ENCODE peak calls at places on chromosomes 7 and 10, in five cellular contexts. V is lower lobe of right lung, E is GM23338, B is PC-9, P is tibial nerve. W is an unnamed sample. For H3K36me3, the result is how much of the 10 kb centered on the place peaks cover.

GRCh38 chr7:84612976-84613375 is 418.4 kb upstream of the SEMA3A start:
- DNase-seq in P (no peak), V (no peak), B (no peak), E (no peak), W (no peak)

GRCh38 chr10:69506834-69507643 is 55.8 kb downstream of the TSPAN15 start:
- DNase-seq in P (no peak), B (peak), E (peak), V (no peak), W (peak)

GRCh38 chr10:14477408-14477710 is 146.6 kb upstream of the FRMD4A start:
- DNase-seq in P (no peak), V (no peak), E (no peak), B (no peak), W (no peak)

GRCh38 chr7:140719711-140720110 is 23.2 kb downstream of the NDUFB2 start:
- DNase-seq in P (no peak), B (peak), V (no peak), E (no peak), W (peak)

GRCh38 chr7:135731131-135731530 is 3.1 kb upstream of the SLC13A4 start:
- DNase-seq in P (no peak), V (no peak), B (no peak), E (no peak), W (no peak)

GRCh38 chr10:130246113-130246512 is 109.9 kb downstream of the GLRX3 start:
- DNase-seq in V (no peak), P (no peak), B (no peak), E (no peak), W (no peak)

GRCh38 chr10:62266147-62266546 is 2.5 kb downstream of the RTKN2 start:
- DNase-seq in E (no peak), V (no peak), P (no peak), B (no peak), W (peak)

GRCh38 chr10:78865931-78866717 is 202.6 kb upstream of the ZMIZ1 start:
- DNase-seq in P (no peak), E (no peak), B (no peak), V (no peak), W (no peak)

GRCh38 chr7:22810843-22811242 is 11.8 kb downstream of the TOMM7 start:
- DNase-seq in V (no peak), E (peak), B (no peak), P (no peak), W (no peak)

GRCh38 chr7:16562456-16563220 is 36.0 kb downstream of the LRRC72 start:
- DNase-seq in P (no peak), B (no peak), E (no peak), V (no peak), W (no peak)

GRCh38 chr7:110386006-110386405 is 704.9 kb upstream of the LRRN3 start:
- DNase-seq in P (no peak), B (no peak), V (no peak), E (no peak), W (peak)

GRCh38 chr10:43307306-43307705 is 40.4 kb upstream of the RASGEF1A start:
- DNase-seq in B (no peak), P (no peak), V (no peak), E (no peak), W (no peak)

GRCh38 chr10:27225011-27225590 is 15.5 kb downstream of the ACBD5 start:
- DNase-seq in P (no peak), B (no peak), E (no peak), V (no peak), W (no peak)

GRCh38 chr10:114181971-114182370 is 2.8 kb downstream of the TDRD1 start:
- DNase-seq in B (peak), E (no peak), V (peak), P (no peak), W (no peak)

GRCh38 chr10:109982812-109983211 is 25.0 kb upstream of the ADD3 start:
- DNase-seq in P (no peak), V (no peak), B (no peak), E (no peak), W (no peak)

GRCh38 chr7:12351843-12352242 is 51.8 kb downstream of the VWDE start:
- DNase-seq in V (no peak), E (no peak), P (no peak), B (no peak), W (no peak)

DNA sequence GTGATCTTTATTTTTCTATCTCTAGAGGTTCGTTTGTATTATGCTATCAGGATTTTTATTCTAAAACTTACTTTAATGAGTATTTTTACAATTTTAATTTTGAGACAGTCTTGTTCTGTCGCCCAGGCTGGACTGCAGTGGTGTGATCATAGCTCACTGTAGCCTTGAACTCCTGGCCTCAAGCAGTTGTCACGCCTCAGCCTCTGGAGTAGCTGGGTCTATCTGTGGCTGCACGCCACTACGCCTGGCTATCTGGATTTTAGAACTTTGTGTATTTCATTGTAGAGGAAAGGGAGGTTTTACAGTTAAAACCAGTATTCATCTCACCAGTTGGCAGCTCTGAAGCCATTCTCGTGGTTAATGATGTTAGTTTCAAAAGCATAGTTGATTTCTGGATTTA is 25.9 kb downstream of the DNAJB6 start:
- DNase-seq in V (no peak), B (no peak), P (no peak), E (no peak), W (no peak)
- H3K36me3 ChIP-seq in V (half or more), B (half or more), P (under half), E (half or more), W (under half)

GRCh38 chr7:519429-519973 is at the start of gene PDGFA:
- DNase-seq in B (no peak), P (no peak), E (no peak), V (no peak), W (no peak)

GRCh38 chr7:516606-517456 is 2.8 kb downstream of the PDGFA start:
- DNase-seq in V (no peak), E (peak), P (no peak), B (peak), W (peak)

GRCh38 chr7:518630-519428 is 817 bp downstream of the PDGFA start:
- DNase-seq in P (peak), B (peak), V (peak), E (peak), W (peak)

GRCh38 chr7:516216-516605 is 3.4 kb downstream of the PDGFA start:
- DNase-seq in E (peak), P (no peak), B (no peak), V (no peak), W (no peak)

DNA sequence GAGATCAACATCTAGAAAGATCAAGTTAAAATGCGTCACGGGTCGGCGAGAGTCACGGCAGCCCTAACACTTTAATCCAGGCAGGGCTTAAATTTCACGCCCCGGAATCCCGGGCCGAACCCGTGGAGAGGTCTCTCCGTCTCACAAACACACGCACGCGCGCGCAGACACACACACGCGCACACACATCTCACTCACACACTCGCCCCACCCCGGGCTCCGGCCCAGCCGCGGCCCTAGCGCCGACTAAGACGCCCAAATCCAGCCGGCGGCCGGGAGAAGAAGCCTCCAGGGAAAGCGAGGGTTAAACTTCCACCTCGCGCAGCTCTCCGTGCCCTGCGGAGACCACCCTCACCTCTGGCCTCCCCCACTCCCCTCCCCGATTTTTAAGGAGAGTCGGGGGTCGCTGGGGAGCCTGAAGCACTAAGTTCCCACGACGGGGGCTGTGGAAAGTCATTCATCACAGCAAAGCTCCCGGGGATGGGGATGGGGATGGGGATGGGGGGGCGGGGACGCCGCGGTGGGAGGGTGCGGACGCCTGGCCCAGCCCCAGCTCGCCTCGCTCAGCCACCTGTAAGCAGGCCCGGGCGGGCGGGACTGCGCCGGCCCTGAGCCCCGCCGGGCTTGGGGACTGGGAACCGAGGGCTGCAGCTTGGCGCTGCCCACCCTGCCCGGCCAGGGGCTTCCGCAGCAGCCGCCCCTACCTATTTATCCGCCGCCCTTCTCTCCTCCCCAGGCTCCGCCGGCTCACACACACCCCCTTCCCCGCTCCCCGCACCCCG is 1.6 kb downstream of the PDGFA start:
- DNase-seq in P (peak), B (peak), V (peak), E (peak), W (no peak)
- H3K4me3 ChIP-seq in P (peak), B (peak), V (peak), E (peak), W (peak)

DNA sequence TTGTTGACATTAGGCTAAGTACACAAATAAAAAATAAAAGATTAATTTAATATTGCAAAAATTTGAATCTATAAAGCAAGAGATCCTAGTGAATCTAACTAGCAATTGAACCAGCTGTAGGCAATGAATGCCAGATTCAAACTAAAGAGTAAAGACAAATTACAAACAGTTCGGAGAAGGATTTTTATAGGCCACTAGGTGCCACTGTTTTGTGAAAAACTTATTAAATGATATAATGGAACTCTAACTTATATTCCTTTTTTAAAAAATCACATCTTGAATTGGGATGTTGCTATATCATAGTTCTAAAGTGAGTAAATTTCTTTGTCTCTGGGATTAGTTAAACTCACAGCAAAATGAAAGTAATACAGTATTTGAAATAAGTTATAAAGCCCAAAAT is 39.1 kb upstream of the GNAI1 start:
- DNase-seq in B (no peak), E (peak), P (no peak), V (no peak), W (peak)
- TF ChIP-seq CTCF in B (peak), E (no peak), P (peak), V (peak), W (peak)

DNA sequence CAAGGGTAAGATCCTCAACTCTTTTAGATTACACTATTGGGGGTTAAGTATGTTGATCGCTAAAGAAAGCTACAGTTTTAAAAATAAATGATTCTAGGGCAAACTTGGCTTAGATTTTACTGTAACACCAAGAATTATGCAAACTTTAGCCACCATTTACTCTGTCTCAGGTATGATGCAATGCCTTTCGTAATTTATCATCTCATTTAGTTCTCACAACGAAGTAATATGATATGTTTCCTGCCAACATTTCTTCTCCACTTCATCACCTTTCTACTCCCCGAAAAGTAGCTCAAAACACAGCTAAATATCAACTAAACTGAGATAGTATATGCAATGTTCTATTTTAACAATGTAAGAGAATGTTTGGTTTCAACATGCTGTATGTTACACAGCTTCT is 21.1 kb downstream of the FAM133B start:
- DNase-seq in V (no peak), E (no peak), B (no peak), P (no peak), W (no peak)
- H3K36me3 ChIP-seq in V (half or more), E (under half), B (under half), P (under half), W (under half)

GRCh38 chr7:120950026-120950538 is 495 bp upstream of the ING3 start:
- DNase-seq in E (no peak), V (no peak), B (no peak), P (no peak), W (no peak)

GRCh38 chr7:120951309-120951706 is 731 bp downstream of the ING3 start:
- DNase-seq in P (no peak), V (no peak), B (no peak), E (no peak), W (no peak)

GRCh38 chr7:120950539-120951308 is at the start of gene ING3:
- DNase-seq in B (peak), E (peak), V (peak), P (peak), W (peak)

GRCh38 chr7:120947980-120948379 is 2.6 kb upstream of the ING3 start:
- DNase-seq in B (no peak), E (no peak), V (no peak), P (no peak), W (no peak)

DNA sequence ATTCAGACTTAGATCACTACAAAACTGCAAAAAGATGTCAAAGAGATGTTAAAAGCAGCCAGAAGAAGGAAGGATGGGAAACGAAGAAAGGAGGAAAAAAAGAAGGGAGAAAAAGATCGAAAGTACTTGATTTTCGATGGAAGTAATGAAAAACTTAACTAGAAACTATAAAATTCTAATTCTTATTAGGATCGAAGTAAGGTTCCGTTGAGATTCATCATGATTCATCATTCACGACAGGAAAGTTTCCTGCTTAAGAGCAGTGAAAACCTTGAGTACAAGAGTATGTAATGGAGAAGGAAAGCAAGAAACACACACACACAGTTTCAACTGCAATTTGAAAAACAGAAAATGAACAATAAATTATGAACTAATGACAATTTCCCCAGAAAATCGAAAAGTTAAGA is 1.2 kb upstream of the ING3 start:
- DNase-seq in V (no peak), P (no peak), E (no peak), B (no peak), W (peak)
- H3K4me3 ChIP-seq in V (peak), P (no peak), E (peak), B (peak), W (no peak)

DNA sequence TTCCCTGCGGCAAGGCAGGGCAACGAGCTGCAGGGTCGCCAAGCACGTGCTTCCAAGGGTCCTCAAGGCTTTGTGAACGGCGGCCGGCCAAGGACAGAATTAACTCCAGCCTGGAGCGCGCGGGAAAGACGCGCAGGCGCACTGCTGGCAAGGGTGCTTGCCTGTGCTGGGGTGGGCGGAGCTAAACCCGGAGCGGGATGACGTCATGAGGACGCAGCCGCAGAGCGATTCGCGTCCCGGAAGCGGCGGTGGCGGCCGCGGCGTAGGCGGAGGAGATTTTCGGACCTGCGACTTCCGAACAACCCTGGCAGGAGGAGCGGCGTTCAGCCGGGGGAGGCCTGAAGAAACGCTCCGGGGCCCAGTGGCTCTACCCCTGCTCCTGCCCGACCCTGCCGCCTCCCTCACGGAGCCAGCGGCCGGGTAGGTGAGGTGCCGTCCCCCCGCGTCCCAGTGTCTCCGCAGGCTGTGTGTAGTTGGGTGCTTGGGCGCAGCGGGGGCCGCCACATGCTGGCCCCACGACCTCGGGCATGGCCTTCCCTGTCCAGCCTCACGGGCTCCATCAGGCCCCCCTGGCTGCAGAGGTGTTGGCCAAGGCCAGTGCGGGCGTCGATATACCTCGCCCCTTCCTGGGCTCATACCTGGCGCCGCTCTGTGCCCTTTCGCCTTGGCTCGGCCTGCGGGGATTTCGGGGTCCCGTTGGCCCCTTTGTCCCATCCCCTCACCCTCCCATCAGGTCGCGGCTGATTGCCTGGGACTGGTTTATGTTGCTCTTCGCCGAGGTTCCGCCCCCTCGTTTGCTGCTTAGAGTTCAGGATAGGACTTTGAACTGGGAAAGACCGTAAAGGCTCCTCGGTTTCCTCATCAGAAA is at the start of gene ZFYVE27:
- DNase-seq in P (peak), B (peak), V (peak), E (peak), W (peak)
- TF ChIP-seq CTCF in P (no peak), B (no peak), V (no peak), E (no peak), W (peak)

GRCh38 chr10:33196710-33197406 is 137.6 kb downstream of the NRP1 start:
- DNase-seq in P (no peak), V (no peak), B (no peak), E (no peak), W (no peak)
- H3K36me3 ChIP-seq in P (under half), V (under half), B (under half), E (under half), W (under half)

GRCh38 chr10:117137911-117138642 is at the start of gene VAX1:
- DNase-seq in P (no peak), V (no peak), B (no peak), E (peak), W (no peak)

GRCh38 chr10:117138838-117139580 is 939 bp upstream of the VAX1 start:
- DNase-seq in V (no peak), P (no peak), B (no peak), E (peak), W (no peak)

GRCh38 chr10:117136391-117136975 is 1.6 kb downstream of the VAX1 start:
- DNase-seq in B (no peak), V (no peak), P (no peak), E (peak), W (no peak)

GRCh38 chr10:117135480-117136140 is 2.5 kb downstream of the VAX1 start:
- DNase-seq in P (no peak), E (no peak), V (no peak), B (no peak), W (no peak)

GRCh38 chr10:117137031-117137910 is 799 bp downstream of the VAX1 start:
- DNase-seq in V (no peak), P (no peak), E (peak), B (no peak), W (no peak)
- H3K4me3 ChIP-seq in V (peak), P (peak), E (peak), B (no peak), W (peak)

GRCh38 chr10:7117806-7118674 is 292.8 kb downstream of the SFMBT2 start:
- DNase-seq in V (no peak), P (no peak), B (no peak), E (no peak), W (no peak)

GRCh38 chr10:7119325-7120015 is 291.4 kb downstream of the SFMBT2 start:
- DNase-seq in B (no peak), P (no peak), V (no peak), E (no peak), W (peak)

GRCh38 chr10:7123719-7124118 is 287.1 kb downstream of the SFMBT2 start:
- DNase-seq in P (no peak), B (no peak), V (no peak), E (no peak), W (no peak)

GRCh38 chr10:7122561-7122960 is 288.3 kb downstream of the SFMBT2 start:
- DNase-seq in V (no peak), P (no peak), E (no peak), B (no peak), W (no peak)

GRCh38 chr10:7121154-7121797 is 289.6 kb downstream of the SFMBT2 start:
- DNase-seq in B (no peak), E (peak), V (peak), P (no peak), W (no peak)
- TF ChIP-seq CTCF in B (peak), E (peak), V (peak), P (peak), W (no peak)

GRCh38 chr10:125726914-125727313 is 7.4 kb downstream of the EDRF1 start:
- DNase-seq in V (no peak), E (no peak), B (no peak), P (no peak), W (no peak)

GRCh38 chr10:125721035-125721434 is 1.5 kb downstream of the EDRF1 start:
- DNase-seq in B (no peak), E (no peak), P (no peak), V (no peak), W (no peak)

GRCh38 chr10:125720002-125720382 is 483 bp downstream of the EDRF1 start:
- DNase-seq in P (no peak), B (no peak), V (no peak), E (no peak), W (peak)

GRCh38 chr10:125719173-125720001 is at the start of gene EDRF1:
- DNase-seq in B (peak), V (peak), E (peak), P (peak), W (peak)

DNA sequence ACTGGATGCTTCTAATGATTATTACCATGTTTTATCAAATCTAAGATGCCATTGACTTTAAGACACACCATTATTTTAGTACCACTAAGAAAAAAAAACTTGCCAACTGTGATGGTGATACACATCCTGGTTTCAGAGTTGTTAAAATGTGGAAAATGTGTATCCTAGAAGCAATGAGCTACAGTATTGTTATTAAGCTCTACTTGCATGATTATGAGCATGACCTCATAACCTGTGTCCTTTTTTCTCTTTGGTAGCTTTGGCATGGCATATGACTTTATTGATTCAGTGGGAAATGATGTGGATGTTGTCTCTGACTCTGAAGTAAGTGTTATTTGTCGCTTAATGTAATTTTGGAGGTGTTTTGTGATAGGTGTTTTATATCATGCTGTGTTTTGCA is 3.3 kb downstream of the EDRF1 start:
- DNase-seq in B (no peak), P (no peak), E (no peak), V (no peak), W (no peak)
- H3K36me3 ChIP-seq in B (under half), P (under half), E (half or more), V (half or more), W (under half)

W was measured in bronchial epithelial cell.